ENCODE peak calls at places on chromosomes 13 and 19, in eight cellular contexts. One of them, this sample, is unnamed.

GRCh38 chr19:33397536-33398360 is 24.2 kb downstream of the CEBPG start:
- DNase-seq in amniotic epithelial cell: no peak
- DNase-seq in stromal cell of bone marrow: no peak
- DNase-seq in left ventricle myocardium inferior: no peak
- DNase-seq in midbrain: no peak
- DNase-seq in fibroblast of gingiva: no peak
- DNase-seq in stimulated activated CD4-positive, alpha-beta T cell treated with anti-CD3 and anti-CD28 coated beads, Interleukin-15, amount 100 ng/mL, for 24 hours: no peak
- DNase-seq in iris pigment epithelial cell: no peak
- DNase-seq in this sample: no peak

GRCh38 chr19:4547303-4548237 is 7.7 kb upstream of the LRG1 start:
- DNase-seq in amniotic epithelial cell: no peak
- DNase-seq in stromal cell of bone marrow: no peak
- DNase-seq in midbrain: no peak
- DNase-seq in fibroblast of gingiva: no peak
- DNase-seq in left ventricle myocardium inferior: no peak
- DNase-seq in stimulated activated CD4-positive, alpha-beta T cell treated with anti-CD3 and anti-CD28 coated beads, Interleukin-15, amount 100 ng/mL, for 24 hours: peak; percentile 42
- DNase-seq in iris pigment epithelial cell: no peak
- DNase-seq in this sample: peak; percentile 6

GRCh38 chr19:51148571-51148970 is 6.5 kb downstream of the SIGLEC7 start:
- DNase-seq in iris pigment epithelial cell: no peak
- DNase-seq in stromal cell of bone marrow: no peak
- DNase-seq in midbrain: no peak
- DNase-seq in stimulated activated CD4-positive, alpha-beta T cell treated with anti-CD3 and anti-CD28 coated beads, Interleukin-15, amount 100 ng/mL, for 24 hours: no peak
- DNase-seq in amniotic epithelial cell: no peak
- DNase-seq in fibroblast of gingiva: no peak
- DNase-seq in left ventricle myocardium inferior: no peak
- DNase-seq in this sample: no peak

GRCh38 chr19:35555301-35556005 is 8.0 kb downstream of the ATP4A start:
- DNase-seq in amniotic epithelial cell: peak; percentile 29
- DNase-seq in stromal cell of bone marrow: no peak
- DNase-seq in midbrain: no peak
- DNase-seq in iris pigment epithelial cell: peak; percentile 12
- DNase-seq in left ventricle myocardium inferior: no peak
- DNase-seq in stimulated activated CD4-positive, alpha-beta T cell treated with anti-CD3 and anti-CD28 coated beads, Interleukin-15, amount 100 ng/mL, for 24 hours: no peak
- DNase-seq in fibroblast of gingiva: no peak
- DNase-seq in this sample: no peak

GRCh38 chr19:18785179-18786124 is 5.7 kb downstream of the COMP start:
- DNase-seq in stromal cell of bone marrow: no peak
- DNase-seq in left ventricle myocardium inferior: peak; percentile 73
- DNase-seq in iris pigment epithelial cell: peak; percentile 52
- DNase-seq in stimulated activated CD4-positive, alpha-beta T cell treated with anti-CD3 and anti-CD28 coated beads, Interleukin-15, amount 100 ng/mL, for 24 hours: peak; percentile 87
- DNase-seq in amniotic epithelial cell: peak; percentile 50
- DNase-seq in midbrain: no peak
- DNase-seq in fibroblast of gingiva: peak; percentile 42
- DNase-seq in this sample: peak; percentile 77

GRCh38 chr13:44236370-44236769 is 137.3 kb upstream of the SERP2 start:
- DNase-seq in amniotic epithelial cell: no peak
- DNase-seq in stromal cell of bone marrow: peak; percentile 79
- DNase-seq in left ventricle myocardium inferior: no peak
- DNase-seq in midbrain: no peak
- DNase-seq in stimulated activated CD4-positive, alpha-beta T cell treated with anti-CD3 and anti-CD28 coated beads, Interleukin-15, amount 100 ng/mL, for 24 hours: no peak
- DNase-seq in fibroblast of gingiva: peak; percentile 76
- DNase-seq in iris pigment epithelial cell: peak; percentile 53
- DNase-seq in this sample: peak; percentile 74

GRCh38 chr13:42396501-42396900 is 124.5 kb downstream of the AKAP11 start:
- DNase-seq in left ventricle myocardium inferior: no peak
- DNase-seq in midbrain: no peak
- DNase-seq in stromal cell of bone marrow: no peak
- DNase-seq in iris pigment epithelial cell: no peak
- DNase-seq in fibroblast of gingiva: no peak
- DNase-seq in stimulated activated CD4-positive, alpha-beta T cell treated with anti-CD3 and anti-CD28 coated beads, Interleukin-15, amount 100 ng/mL, for 24 hours: peak; percentile 79
- DNase-seq in amniotic epithelial cell: no peak
- DNase-seq in this sample: no peak

GRCh38 chr19:49165111-49165750 is 7.6 kb downstream of the TRPM4 start:
- DNase-seq in iris pigment epithelial cell: no peak
- DNase-seq in amniotic epithelial cell: no peak
- DNase-seq in fibroblast of gingiva: no peak
- DNase-seq in left ventricle myocardium inferior: peak; percentile 44
- DNase-seq in stimulated activated CD4-positive, alpha-beta T cell treated with anti-CD3 and anti-CD28 coated beads, Interleukin-15, amount 100 ng/mL, for 24 hours: no peak
- DNase-seq in stromal cell of bone marrow: no peak
- DNase-seq in midbrain: peak; percentile 50
- DNase-seq in this sample: no peak

GRCh38 chr19:13036366-13036976 is 41.2 kb downstream of the NFIX start:
- DNase-seq in iris pigment epithelial cell: no peak
- DNase-seq in fibroblast of gingiva: peak; percentile 73
- DNase-seq in midbrain: no peak
- DNase-seq in stromal cell of bone marrow: no peak
- DNase-seq in amniotic epithelial cell: no peak
- DNase-seq in left ventricle myocardium inferior: no peak
- DNase-seq in stimulated activated CD4-positive, alpha-beta T cell treated with anti-CD3 and anti-CD28 coated beads, Interleukin-15, amount 100 ng/mL, for 24 hours: no peak
- DNase-seq in this sample: peak; percentile 53

GRCh38 chr13:40613192-40613818 is 53.1 kb downstream of the FOXO1 start:
- DNase-seq in left ventricle myocardium inferior: no peak
- DNase-seq in stromal cell of bone marrow: no peak
- DNase-seq in amniotic epithelial cell: no peak
- DNase-seq in iris pigment epithelial cell: no peak
- DNase-seq in midbrain: peak; percentile 32
- DNase-seq in fibroblast of gingiva: no peak
- DNase-seq in stimulated activated CD4-positive, alpha-beta T cell treated with anti-CD3 and anti-CD28 coated beads, Interleukin-15, amount 100 ng/mL, for 24 hours: peak; percentile 63
- DNase-seq in this sample: no peak

GRCh38 chr13:47250141-47250540 is 353.3 kb upstream of the HTR2A start:
- DNase-seq in amniotic epithelial cell: peak; percentile 22
- DNase-seq in stimulated activated CD4-positive, alpha-beta T cell treated with anti-CD3 and anti-CD28 coated beads, Interleukin-15, amount 100 ng/mL, for 24 hours: no peak
- DNase-seq in stromal cell of bone marrow: peak; percentile 74
- DNase-seq in left ventricle myocardium inferior: no peak
- DNase-seq in midbrain: no peak
- DNase-seq in iris pigment epithelial cell: no peak
- DNase-seq in fibroblast of gingiva: peak; percentile 70
- DNase-seq in this sample: no peak

GRCh38 chr19:2661615-2662014 is 40.9 kb downstream of the GNG7 start:
- DNase-seq in midbrain: no peak
- DNase-seq in fibroblast of gingiva: no peak
- DNase-seq in stimulated activated CD4-positive, alpha-beta T cell treated with anti-CD3 and anti-CD28 coated beads, Interleukin-15, amount 100 ng/mL, for 24 hours: peak; percentile 47
- DNase-seq in stromal cell of bone marrow: no peak
- DNase-seq in left ventricle myocardium inferior: no peak
- DNase-seq in iris pigment epithelial cell: peak; percentile 7
- DNase-seq in amniotic epithelial cell: no peak
- DNase-seq in this sample: no peak

GRCh38 chr13:93289047-93289446 is 62.4 kb downstream of the GPC6 start:
- DNase-seq in amniotic epithelial cell: peak; percentile 69
- DNase-seq in iris pigment epithelial cell: peak; percentile 26
- DNase-seq in left ventricle myocardium inferior: no peak
- DNase-seq in stimulated activated CD4-positive, alpha-beta T cell treated with anti-CD3 and anti-CD28 coated beads, Interleukin-15, amount 100 ng/mL, for 24 hours: no peak
- DNase-seq in midbrain: no peak
- DNase-seq in fibroblast of gingiva: no peak
- DNase-seq in stromal cell of bone marrow: no peak
- DNase-seq in this sample: no peak

GRCh38 chr13:47168086-47168485 is 271.2 kb upstream of the HTR2A start:
- DNase-seq in iris pigment epithelial cell: peak; percentile 63
- DNase-seq in midbrain: no peak
- DNase-seq in amniotic epithelial cell: peak; percentile 53
- DNase-seq in left ventricle myocardium inferior: no peak
- DNase-seq in fibroblast of gingiva: peak; percentile 61
- DNase-seq in stromal cell of bone marrow: no peak
- DNase-seq in stimulated activated CD4-positive, alpha-beta T cell treated with anti-CD3 and anti-CD28 coated beads, Interleukin-15, amount 100 ng/mL, for 24 hours: no peak
- DNase-seq in this sample: peak; percentile 69

GRCh38 chr19:4064073-4064550 is 2.6 kb downstream of the ZBTB7A start:
- DNase-seq in midbrain: no peak
- DNase-seq in amniotic epithelial cell: no peak
- DNase-seq in left ventricle myocardium inferior: no peak
- DNase-seq in fibroblast of gingiva: peak; percentile 45
- DNase-seq in stromal cell of bone marrow: no peak
- DNase-seq in iris pigment epithelial cell: peak; percentile 65
- DNase-seq in stimulated activated CD4-positive, alpha-beta T cell treated with anti-CD3 and anti-CD28 coated beads, Interleukin-15, amount 100 ng/mL, for 24 hours: no peak
- DNase-seq in this sample: peak; percentile 64

GRCh38 chr19:6232567-6232966 is 47.2 kb downstream of the MLLT1 start:
- DNase-seq in left ventricle myocardium inferior: no peak
- DNase-seq in stromal cell of bone marrow: peak; percentile 60
- DNase-seq in amniotic epithelial cell: peak; percentile 97
- DNase-seq in fibroblast of gingiva: peak; percentile 94
- DNase-seq in stimulated activated CD4-positive, alpha-beta T cell treated with anti-CD3 and anti-CD28 coated beads, Interleukin-15, amount 100 ng/mL, for 24 hours: no peak
- DNase-seq in iris pigment epithelial cell: peak; percentile 88
- DNase-seq in midbrain: no peak
- DNase-seq in this sample: peak; percentile 80

GRCh38 chr13:112651750-112652511 is 37.9 kb upstream of the ATP11A start:
- DNase-seq in stimulated activated CD4-positive, alpha-beta T cell treated with anti-CD3 and anti-CD28 coated beads, Interleukin-15, amount 100 ng/mL, for 24 hours: no peak
- DNase-seq in left ventricle myocardium inferior: no peak
- DNase-seq in iris pigment epithelial cell: no peak
- DNase-seq in stromal cell of bone marrow: no peak
- DNase-seq in amniotic epithelial cell: no peak
- DNase-seq in midbrain: no peak
- DNase-seq in fibroblast of gingiva: no peak
- DNase-seq in this sample: no peak

GRCh38 chr19:44723952-44724319 is 24.6 kb upstream of the BCL3 start:
- DNase-seq in left ventricle myocardium inferior: peak; percentile 76
- DNase-seq in iris pigment epithelial cell: peak; percentile 71
- DNase-seq in fibroblast of gingiva: peak; percentile 66
- DNase-seq in midbrain: peak; percentile 78
- DNase-seq in stimulated activated CD4-positive, alpha-beta T cell treated with anti-CD3 and anti-CD28 coated beads, Interleukin-15, amount 100 ng/mL, for 24 hours: peak; percentile 81
- DNase-seq in amniotic epithelial cell: peak; percentile 65
- DNase-seq in stromal cell of bone marrow: peak; percentile 64
- DNase-seq in this sample: peak; percentile 90

GRCh38 chr13:67481445-67481844 is 251.3 kb upstream of the PCDH9 start:
- DNase-seq in fibroblast of gingiva: no peak
- DNase-seq in left ventricle myocardium inferior: no peak
- DNase-seq in midbrain: no peak
- DNase-seq in stromal cell of bone marrow: no peak
- DNase-seq in stimulated activated CD4-positive, alpha-beta T cell treated with anti-CD3 and anti-CD28 coated beads, Interleukin-15, amount 100 ng/mL, for 24 hours: no peak
- DNase-seq in amniotic epithelial cell: no peak
- DNase-seq in iris pigment epithelial cell: no peak
- DNase-seq in this sample: no peak

GRCh38 chr19:4140237-4140711 is 13.2 kb upstream of the CREB3L3 start:
- DNase-seq in left ventricle myocardium inferior: no peak
- DNase-seq in midbrain: peak; percentile 37
- DNase-seq in fibroblast of gingiva: peak; percentile 58
- DNase-seq in stromal cell of bone marrow: peak; percentile 43
- DNase-seq in amniotic epithelial cell: peak; percentile 69
- DNase-seq in stimulated activated CD4-positive, alpha-beta T cell treated with anti-CD3 and anti-CD28 coated beads, Interleukin-15, amount 100 ng/mL, for 24 hours: peak; percentile 34
- DNase-seq in iris pigment epithelial cell: peak; percentile 80
- DNase-seq in this sample: peak; percentile 87

GRCh38 chr19:18940791-18941627 is at the start of gene HOMER3:
- DNase-seq in fibroblast of gingiva: peak; percentile 44
- DNase-seq in amniotic epithelial cell: peak; percentile 38
- DNase-seq in midbrain: peak; percentile 80
- DNase-seq in iris pigment epithelial cell: peak; percentile 43
- DNase-seq in left ventricle myocardium inferior: peak; percentile 85
- DNase-seq in stimulated activated CD4-positive, alpha-beta T cell treated with anti-CD3 and anti-CD28 coated beads, Interleukin-15, amount 100 ng/mL, for 24 hours: peak; percentile 84
- DNase-seq in stromal cell of bone marrow: peak; percentile 43
- DNase-seq in this sample: peak; percentile 95

GRCh38 chr19:1131718-1132552 is 28.1 kb downstream of the GPX4 start:
- DNase-seq in fibroblast of gingiva: peak; percentile 89
- DNase-seq in amniotic epithelial cell: peak; percentile 91
- DNase-seq in left ventricle myocardium inferior: peak; percentile 86
- DNase-seq in iris pigment epithelial cell: peak; percentile 96
- DNase-seq in stromal cell of bone marrow: peak; percentile 90
- DNase-seq in stimulated activated CD4-positive, alpha-beta T cell treated with anti-CD3 and anti-CD28 coated beads, Interleukin-15, amount 100 ng/mL, for 24 hours: peak; percentile 94
- DNase-seq in midbrain: peak; percentile 5
- DNase-seq in this sample: peak; percentile 93

GRCh38 chr19:8074501-8074900 is 21.9 kb downstream of the CCL25 start:
- DNase-seq in amniotic epithelial cell: no peak
- DNase-seq in left ventricle myocardium inferior: no peak
- DNase-seq in midbrain: no peak
- DNase-seq in stromal cell of bone marrow: no peak
- DNase-seq in iris pigment epithelial cell: peak; percentile 7
- DNase-seq in stimulated activated CD4-positive, alpha-beta T cell treated with anti-CD3 and anti-CD28 coated beads, Interleukin-15, amount 100 ng/mL, for 24 hours: no peak
- DNase-seq in fibroblast of gingiva: no peak
- DNase-seq in this sample: no peak

GRCh38 chr19:38047048-38047435 is 140.0 kb downstream of the SIPA1L3 start:
- DNase-seq in left ventricle myocardium inferior: no peak
- DNase-seq in stimulated activated CD4-positive, alpha-beta T cell treated with anti-CD3 and anti-CD28 coated beads, Interleukin-15, amount 100 ng/mL, for 24 hours: peak; percentile 47
- DNase-seq in iris pigment epithelial cell: no peak
- DNase-seq in midbrain: no peak
- DNase-seq in stromal cell of bone marrow: no peak
- DNase-seq in fibroblast of gingiva: no peak
- DNase-seq in amniotic epithelial cell: peak; percentile 33
- DNase-seq in this sample: no peak

GRCh38 chr13:90103099-90103784 is 1244.2 kb upstream of the MIR17HG start:
- DNase-seq in iris pigment epithelial cell: no peak
- DNase-seq in fibroblast of gingiva: no peak
- DNase-seq in stromal cell of bone marrow: no peak
- DNase-seq in left ventricle myocardium inferior: no peak
- DNase-seq in amniotic epithelial cell: no peak
- DNase-seq in stimulated activated CD4-positive, alpha-beta T cell treated with anti-CD3 and anti-CD28 coated beads, Interleukin-15, amount 100 ng/mL, for 24 hours: no peak
- DNase-seq in midbrain: no peak
- DNase-seq in this sample: no peak

GRCh38 chr13:19888799-19889198 is 25.4 kb upstream of the ZMYM5 start:
- DNase-seq in stimulated activated CD4-positive, alpha-beta T cell treated with anti-CD3 and anti-CD28 coated beads, Interleukin-15, amount 100 ng/mL, for 24 hours: no peak
- DNase-seq in midbrain: no peak
- DNase-seq in stromal cell of bone marrow: peak; percentile 13
- DNase-seq in iris pigment epithelial cell: peak; percentile 30
- DNase-seq in amniotic epithelial cell: peak; percentile 33
- DNase-seq in fibroblast of gingiva: peak; percentile 14
- DNase-seq in left ventricle myocardium inferior: no peak
- DNase-seq in this sample: peak; percentile 60

GRCh38 chr13:100594731-100595130 is 6.1 kb upstream of the GGACT start:
- DNase-seq in fibroblast of gingiva: no peak
- DNase-seq in iris pigment epithelial cell: no peak
- DNase-seq in left ventricle myocardium inferior: no peak
- DNase-seq in amniotic epithelial cell: no peak
- DNase-seq in stimulated activated CD4-positive, alpha-beta T cell treated with anti-CD3 and anti-CD28 coated beads, Interleukin-15, amount 100 ng/mL, for 24 hours: no peak
- DNase-seq in midbrain: no peak
- DNase-seq in stromal cell of bone marrow: no peak
- DNase-seq in this sample: no peak

GRCh38 chr19:47315125-47315821 is 5.6 kb downstream of the C5AR1 start:
- DNase-seq in left ventricle myocardium inferior: peak; percentile 40
- DNase-seq in stromal cell of bone marrow: peak; percentile 97
- DNase-seq in fibroblast of gingiva: peak; percentile 96
- DNase-seq in midbrain: peak; percentile 32
- DNase-seq in iris pigment epithelial cell: peak; percentile 99
- DNase-seq in stimulated activated CD4-positive, alpha-beta T cell treated with anti-CD3 and anti-CD28 coated beads, Interleukin-15, amount 100 ng/mL, for 24 hours: peak; percentile 41
- DNase-seq in amniotic epithelial cell: peak; percentile 96
- DNase-seq in this sample: peak; percentile 92

GRCh38 chr13:37481005-37481857 is 117.3 kb downstream of the POSTN start:
- DNase-seq in midbrain: no peak
- DNase-seq in stromal cell of bone marrow: no peak
- DNase-seq in amniotic epithelial cell: peak; percentile 88
- DNase-seq in iris pigment epithelial cell: peak; percentile 25
- DNase-seq in left ventricle myocardium inferior: no peak
- DNase-seq in fibroblast of gingiva: no peak
- DNase-seq in stimulated activated CD4-positive, alpha-beta T cell treated with anti-CD3 and anti-CD28 coated beads, Interleukin-15, amount 100 ng/mL, for 24 hours: no peak
- DNase-seq in this sample: no peak

GRCh38 chr13:25982908-25983307 is 68.9 kb downstream of the SHISA2 start:
- DNase-seq in fibroblast of gingiva: no peak
- DNase-seq in iris pigment epithelial cell: no peak
- DNase-seq in amniotic epithelial cell: no peak
- DNase-seq in left ventricle myocardium inferior: no peak
- DNase-seq in stimulated activated CD4-positive, alpha-beta T cell treated with anti-CD3 and anti-CD28 coated beads, Interleukin-15, amount 100 ng/mL, for 24 hours: no peak
- DNase-seq in stromal cell of bone marrow: no peak
- DNase-seq in midbrain: no peak
- DNase-seq in this sample: peak; percentile 7

This sample was measured in adipocyte.